ENCODE peak calls at places on chromosomes 6 and 20, in four cellular contexts. Z is mesenchymal stem cell, L is IMR-90, N is neuronal stem cell. W is an unnamed sample.
A peak's percentile ranks its signal among the peaks of the same experiment; 100 is the strongest.

GRCh38 chr6:148389086-148389485 is 46.4 kb downstream of the SASH1 start:
- DNase-seq in Z (no peak), N (no peak), L (no peak), W (no peak)

GRCh38 chr20:17654649-17655285 is 27.3 kb downstream of the RRBP1 start:
- DNase-seq in L (peak; percentile 52), Z (peak; percentile 62), N (peak; percentile 49), W (peak; percentile 65)

GRCh38 chr6:73747293-73747692 is 51.3 kb downstream of the CD109 start:
- DNase-seq in N (no peak), Z (no peak), L (no peak), W (no peak)

GRCh38 chr6:66771626-66772025 is 1064.6 kb upstream of the EYS start:
- DNase-seq in L (no peak), Z (peak; percentile 6), N (no peak), W (no peak)

GRCh38 chr20:23612385-23612784 is 6.7 kb upstream of the CST9 start:
- DNase-seq in Z (no peak), N (no peak), L (no peak), W (no peak)

GRCh38 chr6:2659882-2660281 is 90.8 kb downstream of the MYLK4 start:
- DNase-seq in Z (no peak), N (no peak), L (peak; percentile 33), W (no peak)

GRCh38 chr20:50475879-50476292 is 34.3 kb upstream of the PTPN1 start:
- DNase-seq in L (peak; percentile 45), N (no peak), Z (peak; percentile 54), W (no peak)

GRCh38 chr6:166939276-166939816 is 17.0 kb downstream of the RNASET2 start:
- DNase-seq in N (no peak), Z (no peak), L (no peak), W (no peak)

GRCh38 chr6:17179246-17180073 is 77.6 kb downstream of the STMND1 start:
- DNase-seq in Z (peak; percentile 21), L (peak; percentile 68), N (no peak), W (no peak)

GRCh38 chr6:117783280-117783679 is 108.0 kb downstream of the NUS1 start:
- DNase-seq in N (peak; percentile 47), L (no peak), Z (no peak), W (no peak)

GRCh38 chr6:124978451-124979293 is 16.4 kb downstream of the RNF217 start:
- DNase-seq in L (no peak), N (no peak), Z (no peak), W (no peak)

GRCh38 chr6:12348530-12349511 is 58.7 kb downstream of the EDN1 start:
- DNase-seq in N (no peak), L (peak; percentile 82), Z (peak; percentile 81), W (no peak)

GRCh38 chr6:11432713-11433450 is 104.7 kb upstream of the TMEM170B start:
- DNase-seq in Z (peak; percentile 80), N (no peak), L (peak; percentile 77), W (no peak)

GRCh38 chr6:164021589-164022290 is 607.2 kb downstream of the QKI start:
- DNase-seq in Z (no peak), N (no peak), L (no peak), W (no peak)

GRCh38 chr6:148657053-148657452 is 89.8 kb upstream of the UST start:
- DNase-seq in L (peak; percentile 84), N (no peak), Z (peak; percentile 92), W (no peak)

GRCh38 chr6:71238351-71238750 is 50.3 kb upstream of the OGFRL1 start:
- DNase-seq in N (no peak), L (peak; percentile 75), Z (peak; percentile 35), W (no peak)

GRCh38 chr20:38061109-38061508 is 27.6 kb downstream of the RPRD1B start:
- DNase-seq in L (no peak), N (no peak), Z (no peak), W (no peak)

GRCh38 chr6:111731404-111732195 is 125.9 kb upstream of the TRAF3IP2 start:
- DNase-seq in Z (no peak), N (peak; percentile 65), L (peak; percentile 6), W (peak; percentile 56)

GRCh38 chr6:36598326-36598725 is 4.2 kb downstream of the SRSF3 start:
- DNase-seq in L (no peak), N (no peak), Z (no peak), W (no peak)

GRCh38 chr20:36854343-36855240 is 21.3 kb upstream of the TLDC2 start:
- DNase-seq in N (no peak), Z (no peak), L (peak; percentile 28), W (no peak)

GRCh38 chr6:53603381-53604121 is 58.6 kb upstream of the GCLC start:
- DNase-seq in L (peak; percentile 47), Z (no peak), N (no peak), W (no peak)

GRCh38 chr6:170144952-170145587 is 145.8 kb downstream of the DLL1 start:
- DNase-seq in Z (no peak), N (no peak), L (no peak), W (no peak)

GRCh38 chr6:45002390-45002789 is 325.7 kb upstream of the RUNX2 start:
- DNase-seq in Z (no peak), N (no peak), L (peak; percentile 0), W (no peak)

GRCh38 chr6:170222498-170223471 is 68.1 kb downstream of the DLL1 start:
- DNase-seq in Z (no peak), N (no peak), L (no peak), W (no peak)

GRCh38 chr6:167572841-167573271 is 248.0 kb downstream of the TTLL2 start:
- DNase-seq in Z (no peak), N (no peak), L (no peak), W (no peak)

GRCh38 chr6:16168858-16169257 is 40.0 kb downstream of the MYLIP start:
- DNase-seq in N (peak; percentile 20), Z (peak; percentile 63), L (peak; percentile 37), W (no peak)

GRCh38 chr6:13741358-13741757 is 29.7 kb upstream of the RANBP9 start:
- DNase-seq in Z (no peak), L (no peak), N (no peak), W (no peak)

GRCh38 chr6:26223677-26224546 is 136.7 kb downstream of the HFE start:
- DNase-seq in Z (peak; percentile 98), N (peak; percentile 74), L (peak; percentile 97), W (peak; percentile 55)

GRCh38 chr6:98324406-98324930 is 509.9 kb upstream of the POU3F2 start:
- DNase-seq in N (no peak), L (no peak), Z (no peak), W (no peak)

GRCh38 chr6:44133981-44134711 is 6.8 kb downstream of the TMEM63B start:
- DNase-seq in Z (no peak), N (no peak), L (no peak), W (no peak)

GRCh38 chr6:26556263-26557070 is 18.3 kb downstream of the HMGN4 start:
- DNase-seq in Z (peak; percentile 89), L (peak; percentile 97), N (peak; percentile 63), W (peak; percentile 79)

GRCh38 chr20:17790308-17790707 is 90.5 kb downstream of the BANF2 start:
- DNase-seq in Z (no peak), L (peak; percentile 4), N (no peak), W (no peak)

GRCh38 chr20:9117548-9117947 is 48.7 kb downstream of the PLCB4 start:
- DNase-seq in N (no peak), Z (no peak), L (no peak), W (no peak)

GRCh38 chr6:22253955-22254655 is 42.7 kb downstream of the PRL start:
- DNase-seq in N (peak; percentile 71), L (no peak), Z (no peak), W (no peak)

GRCh38 chr6:168075216-168075615 is 3.8 kb downstream of the FRMD1 start:
- DNase-seq in Z (no peak), L (no peak), N (no peak), W (no peak)

GRCh38 chr6:39049575-39050283 is 1.1 kb downstream of the GLP1R start:
- DNase-seq in Z (no peak), N (no peak), L (no peak), W (peak; percentile 47)

GRCh38 chr20:33415948-33416347 is 14.6 kb upstream of the CDK5RAP1 start:
- DNase-seq in N (peak; percentile 4), L (peak; percentile 35), Z (peak; percentile 27), W (peak; percentile 71)

GRCh38 chr6:108687921-108688320 is 127.2 kb downstream of the FOXO3 start:
- DNase-seq in Z (no peak), N (no peak), L (no peak), W (no peak)
- H4K91ac ChIP-seq in Z (no peak overlapping the region), N (no peak overlapping the region), L (peak overlapping the region; percentile 31), W (no peak overlapping the region)

GRCh38 chr6:157008568-157008967 is 231.4 kb downstream of the ARID1B start:
- DNase-seq in N (no peak), Z (no peak), L (no peak), W (no peak)
- H4K91ac ChIP-seq in N (no peak overlapping the region), Z (no peak overlapping the region), L (no peak overlapping the region), W (no peak overlapping the region)

GRCh38 chr20:63403403-63404105 is 42.4 kb upstream of the CHRNA4 start:
- DNase-seq in L (no peak), N (no peak), Z (no peak), W (no peak)

GRCh38 chr20:63405102-63405730 is 44.1 kb upstream of the CHRNA4 start:
- DNase-seq in N (no peak), L (no peak), Z (no peak), W (no peak)

GRCh38 chr20:63402860-63403220 is 41.7 kb upstream of the CHRNA4 start:
- DNase-seq in L (no peak), Z (no peak), N (no peak), W (no peak)

GRCh38 chr20:63406011-63406410 is 44.9 kb upstream of the CHRNA4 start:
- DNase-seq in L (no peak), N (no peak), Z (no peak), W (no peak)

GRCh38 chr20:63404129-63405085 is 43.3 kb upstream of the CHRNA4 start:
- DNase-seq in Z (no peak), N (no peak), L (no peak), W (no peak)
- H4K91ac ChIP-seq in Z (no peak overlapping the region), N (no peak overlapping the region), L (no peak overlapping the region), W (no peak overlapping the region)

GRCh38 chr6:89736887-89737286 is 82.7 kb downstream of the MDN1 start:
- DNase-seq in N (no peak), L (no peak), Z (no peak), W (no peak)

GRCh38 chr6:89734526-89734925 is 85.1 kb downstream of the MDN1 start:
- DNase-seq in Z (no peak), N (no peak), L (peak; percentile 18), W (no peak)

GRCh38 chr6:89729818-89730217 is 89.8 kb downstream of the MDN1 start:
- DNase-seq in Z (no peak), L (no peak), N (no peak), W (no peak)

GRCh38 chr6:89727501-89727900 is 89.0 kb upstream of the LYRM2 start:
- DNase-seq in N (no peak), L (no peak), Z (no peak), W (no peak)

DNA sequence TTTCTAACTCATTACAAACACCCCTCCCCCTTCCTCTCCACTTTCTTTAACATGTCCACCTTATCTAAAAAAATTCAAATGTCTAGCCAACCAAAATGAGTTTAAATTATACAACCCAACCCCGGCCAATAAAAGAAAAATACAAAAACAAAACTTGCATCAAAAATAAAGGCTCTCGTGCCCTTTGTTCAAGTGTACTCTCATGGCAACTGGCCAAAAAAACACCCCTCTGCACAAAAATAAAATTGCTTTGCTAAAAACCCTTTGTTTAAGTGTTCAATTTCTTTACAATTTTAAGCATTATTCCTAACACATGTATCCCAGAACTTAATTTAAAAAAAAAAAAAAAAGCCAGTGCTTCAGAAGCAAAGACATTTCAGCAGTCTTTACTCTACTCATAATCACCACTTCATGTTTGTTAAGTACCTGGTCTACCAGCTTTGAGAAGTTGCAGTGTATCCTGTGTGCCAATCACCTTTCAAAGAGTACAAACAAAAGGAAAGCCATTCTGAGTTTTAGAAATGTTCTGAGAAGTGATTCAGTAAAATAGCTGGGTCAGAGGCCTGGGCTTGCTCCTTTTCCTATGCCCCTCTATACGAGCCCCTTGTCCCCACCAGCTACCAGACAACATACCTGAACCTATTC is 87.5 kb downstream of the MDN1 start:
- DNase-seq in Z (no peak), N (no peak), L (no peak), W (no peak)
- H4K91ac ChIP-seq in Z (no peak overlapping the region), N (no peak overlapping the region), L (no peak overlapping the region), W (no peak overlapping the region)